ENCODE peak calls at places on chromosomes 13 and 19, in eight cellular contexts. L is tibial artery; P is fibroblast of lung; R is epithelial cell of proximal tubule; F is GM13976; O is bronchial epithelial cell; C is endodermal cell; Z is CD8-positive, alpha-beta T cell. M is an unnamed sample.

GRCh38 chr19:57747472-57747807 is 825 bp downstream of the ZNF776 start:
- DNase-seq in L (no peak), P (no peak), R (no peak), Z (no peak), F (no peak), O (no peak), C (no peak), M (no peak)

GRCh38 chr19:7519411-7520130 is 2.9 kb upstream of the MCOLN1 start:
- DNase-seq in P (no peak), R (no peak), C (no peak), L (no peak), O (no peak), F (no peak), Z (no peak), M (no peak)

GRCh38 chr13:98451676-98452105 is 125.2 kb downstream of the STK24 start:
- DNase-seq in R (no peak), C (no peak), O (no peak), P (peak; percentile 52), L (peak; percentile 95), Z (no peak), F (no peak), M (no peak)

GRCh38 chr13:30037766-30038165 is 187.3 kb upstream of the UBL3 start:
- DNase-seq in L (no peak), R (no peak), C (peak; percentile 23), F (no peak), O (no peak), P (peak; percentile 52), Z (no peak), M (no peak)

GRCh38 chr13:67792151-67792665 is 562.1 kb upstream of the PCDH9 start:
- DNase-seq in C (no peak), L (no peak), F (no peak), R (no peak), O (no peak), Z (no peak), P (peak; percentile 4), M (no peak)

GRCh38 chr19:10467104-10467706 is 36.0 kb downstream of the KEAP1 start:
- DNase-seq in Z (no peak), L (no peak), O (no peak), R (no peak), C (no peak), F (no peak), P (no peak), M (no peak)

GRCh38 chr19:19207637-19208582 is 3.8 kb upstream of the NCAN start:
- DNase-seq in L (no peak), O (no peak), Z (no peak), P (no peak), F (no peak), C (no peak), R (no peak), M (no peak)

GRCh38 chr13:20313896-20314295 is 81.8 kb upstream of the GJB6 start:
- DNase-seq in C (no peak), O (no peak), L (no peak), Z (no peak), R (no peak), F (no peak), P (no peak), M (no peak)

GRCh38 chr13:111909971-111910671 is 156.8 kb upstream of the SOX1 start:
- DNase-seq in O (no peak), Z (no peak), L (peak; percentile 56), F (no peak), P (no peak), C (peak; percentile 13), R (no peak), M (no peak)

GRCh38 chr19:13155472-13156284 is 5.5 kb downstream of the IER2 start:
- DNase-seq in Z (peak; percentile 81), O (peak; percentile 69), C (peak; percentile 94), P (peak; percentile 69), F (peak; percentile 74), R (no peak), L (peak; percentile 92), M (peak; percentile 69)

GRCh38 chr13:28753208-28753892 is 34.6 kb upstream of the SLC46A3 start:
- DNase-seq in F (no peak), O (peak; percentile 91), Z (no peak), P (peak; percentile 70), L (peak; percentile 82), R (peak; percentile 74), C (peak; percentile 80), M (no peak)

GRCh38 chr13:72025836-72026235 is 158.8 kb upstream of the DACH1 start:
- DNase-seq in P (no peak), C (no peak), O (no peak), F (no peak), L (no peak), Z (no peak), R (peak; percentile 12), M (no peak)

GRCh38 chr13:35468195-35468594 is 8.3 kb downstream of the MAB21L1 start:
- DNase-seq in L (no peak), R (no peak), C (no peak), P (no peak), Z (no peak), F (no peak), O (no peak), M (no peak)

GRCh38 chr13:32142956-32143375 is 111.4 kb downstream of the FRY start:
- DNase-seq in L (no peak), F (no peak), C (peak; percentile 60), Z (no peak), P (peak; percentile 36), O (peak; percentile 13), R (peak; percentile 65), M (no peak)

GRCh38 chr13:93118081-93118615 is 108.5 kb upstream of the GPC6 start:
- DNase-seq in R (no peak), L (no peak), O (no peak), P (no peak), C (no peak), Z (no peak), F (no peak), M (no peak)

GRCh38 chr13:25860862-25861261 is 191.0 kb downstream of the SHISA2 start:
- DNase-seq in O (peak; percentile 83), F (no peak), R (no peak), C (no peak), P (peak; percentile 71), L (no peak), Z (no peak), M (no peak)

GRCh38 chr19:48819366-48819816 is 8.6 kb upstream of the BCAT2 start:
- DNase-seq in R (peak; percentile 41), P (peak; percentile 98), Z (no peak), C (no peak), F (no peak), L (peak; percentile 97), O (peak; percentile 85), M (no peak)

DNA sequence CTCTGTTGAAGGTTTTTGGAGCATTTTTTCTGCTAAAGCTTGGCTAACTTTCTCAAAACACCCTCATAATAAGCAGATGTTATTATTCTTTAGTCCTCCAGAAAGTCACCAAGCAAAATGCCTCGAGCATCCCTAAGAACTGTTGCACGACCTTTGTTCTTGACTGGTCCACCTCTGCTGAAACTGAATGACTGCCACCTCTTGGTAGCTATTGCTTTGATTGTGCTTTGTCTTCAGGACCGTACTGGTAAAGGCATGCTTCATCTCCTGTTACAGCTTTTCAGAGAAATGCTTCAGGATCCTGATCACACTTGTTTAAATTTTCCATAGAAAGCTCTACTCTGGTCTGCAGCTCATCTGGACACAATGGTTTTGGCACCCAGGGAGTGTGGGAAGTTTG is 254.8 kb downstream of the DCT start:
- DNase-seq in P (no peak), O (no peak), R (no peak), Z (no peak), L (no peak), C (no peak), F (no peak), M (no peak)
- TF ChIP-seq CTCF in P (no peak), O (no peak), R (no peak), Z (no peak), L (no peak), C (peak; percentile 57), F (no peak), M (no peak)

DNA sequence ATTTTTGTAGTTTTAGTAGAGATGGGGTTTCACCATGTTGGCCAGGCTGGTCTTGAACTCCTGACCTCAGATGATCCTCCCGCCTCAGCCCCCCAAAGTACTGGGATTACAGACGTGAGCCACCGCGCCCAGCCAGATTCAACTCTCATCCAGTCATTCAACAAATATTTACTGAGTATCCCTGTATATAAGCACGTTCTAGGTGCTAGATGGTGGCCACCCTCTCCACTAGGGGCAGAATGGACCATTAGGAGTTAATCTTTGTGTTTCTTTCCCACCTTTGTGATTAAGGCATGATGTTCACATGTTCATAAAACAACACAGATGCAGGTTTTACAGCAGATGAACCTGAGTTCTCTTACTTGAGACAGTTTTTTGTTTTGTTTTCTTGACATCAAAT is 7.3 kb downstream of the SHKBP1 start:
- DNase-seq in L (no peak), Z (no peak), O (peak; percentile 45), R (no peak), P (no peak), F (no peak), C (no peak), M (no peak)
- TF ChIP-seq CTCF in L (no peak), Z (no peak), O (peak; percentile 30), R (peak; percentile 49), P (peak; percentile 40), F (no peak), C (peak; percentile 69), M (peak; percentile 9)

GRCh38 chr13:73496711-73497110 is 437.9 kb downstream of the KLF5 start:
- DNase-seq in C (no peak), L (no peak), F (no peak), O (peak; percentile 80), R (no peak), P (no peak), Z (no peak), M (no peak)
- TF ChIP-seq CTCF in C (no peak), L (no peak), F (no peak), O (no peak), R (no peak), P (no peak), Z (no peak), M (no peak)

GRCh38 chr13:40292536-40292935 is 373.9 kb downstream of the FOXO1 start:
- DNase-seq in R (no peak), P (no peak), O (no peak), C (no peak), Z (no peak), F (no peak), L (no peak), M (no peak)

GRCh38 chr13:40290758-40291157 is 375.7 kb downstream of the FOXO1 start:
- DNase-seq in L (no peak), R (no peak), O (no peak), F (no peak), Z (no peak), P (no peak), C (no peak), M (no peak)

GRCh38 chr13:40288259-40288658 is 378.2 kb downstream of the FOXO1 start:
- DNase-seq in Z (no peak), P (no peak), R (no peak), C (no peak), O (no peak), F (no peak), L (no peak), M (no peak)

GRCh38 chr13:40287428-40287827 is 379.0 kb downstream of the FOXO1 start:
- DNase-seq in F (no peak), C (no peak), L (no peak), P (no peak), Z (no peak), O (no peak), R (no peak), M (no peak)

DNA sequence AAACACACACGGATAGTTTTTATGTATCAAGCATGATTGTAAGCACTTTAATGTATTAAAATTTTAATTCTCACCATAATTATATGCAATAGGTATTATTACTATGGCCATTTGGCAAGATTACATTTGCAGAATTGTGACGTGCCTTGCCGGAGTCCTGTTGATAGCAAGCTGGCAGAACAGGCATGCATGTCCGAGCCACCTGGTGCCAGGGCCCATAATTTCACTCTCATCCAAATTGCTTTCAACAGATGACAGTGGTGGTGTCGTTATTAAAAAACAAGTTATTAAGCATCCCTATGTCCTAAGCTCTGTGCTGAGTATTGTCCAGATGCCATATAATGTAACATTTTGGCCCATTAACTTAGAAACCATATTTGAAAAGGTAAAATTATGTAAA is 374.3 kb downstream of the FOXO1 start:
- DNase-seq in P (no peak), O (no peak), C (no peak), L (no peak), F (no peak), Z (no peak), R (no peak), M (no peak)
- TF ChIP-seq CTCF in P (no peak), O (no peak), C (no peak), L (no peak), F (no peak), Z (no peak), R (no peak), M (no peak)

M was measured in D721Med.